ENCODE peak calls at places on chromosomes 13 and 19, in six cellular contexts. Q is psoas muscle, A is HFF-Myc, D is OCI-LY7, K is endothelial cell, N is fibroblast of pulmonary artery. G is an unnamed sample.

GRCh38 chr19:41705393-41706174 is 2.8 kb upstream of the CEACAM5 start:
- DNase-seq in Q (no peak), A (no peak), D (peak), K (peak), N (peak), G (no peak)

GRCh38 chr13:73038064-73038463 is 20.7 kb upstream of the KLF5 start:
- DNase-seq in Q (no peak), A (no peak), D (no peak), K (no peak), N (no peak), G (no peak)

GRCh38 chr13:23159205-23159586 is 21.6 kb upstream of the SGCG start:
- DNase-seq in Q (peak), A (no peak), D (no peak), K (peak), N (peak), G (peak)

GRCh38 chr13:52846567-52847321 is 1.7 kb downstream of the PCDH8 start:
- DNase-seq in Q (peak), A (no peak), D (no peak), K (peak), N (peak), G (peak)

GRCh38 chr19:46470376-46470775 is 987 bp downstream of the PNMA8A start:
- DNase-seq in Q (no peak), A (no peak), D (no peak), K (no peak), N (no peak), G (no peak)

GRCh38 chr19:49469828-49470614 is 4.0 kb upstream of the FLT3LG start:
- DNase-seq in Q (no peak), A (no peak), D (peak), K (no peak), N (no peak), G (no peak)

GRCh38 chr19:35731779-35732405 is 10.4 kb downstream of the IGFLR1 start:
- DNase-seq in Q (no peak), A (no peak), D (no peak), K (no peak), N (no peak), G (no peak)

GRCh38 chr19:55372316-55373081 is 2.2 kb upstream of the IL11 start:
- DNase-seq in Q (no peak), A (no peak), D (no peak), K (no peak), N (peak), G (no peak)

GRCh38 chr13:108274718-108275117 is 5.2 kb downstream of the TNFSF13B start:
- DNase-seq in Q (no peak), A (no peak), D (no peak), K (no peak), N (no peak), G (no peak)

GRCh38 chr19:50399368-50399745 is 15.2 kb downstream of the POLD1 start:
- DNase-seq in Q (no peak), A (no peak), D (no peak), K (no peak), N (no peak), G (no peak)

GRCh38 chr13:46648166-46648607 is 95.2 kb downstream of the LRCH1 start:
- DNase-seq in Q (no peak), A (no peak), D (peak), K (no peak), N (no peak), G (peak)

GRCh38 chr13:33721719-33722118 is 96.2 kb upstream of the RFC3 start:
- DNase-seq in Q (no peak), A (no peak), D (no peak), K (no peak), N (peak), G (no peak)

GRCh38 chr13:47455581-47455980 is 545.5 kb downstream of the SUCLA2 start:
- DNase-seq in Q (no peak), A (no peak), D (no peak), K (no peak), N (peak), G (no peak)

GRCh38 chr13:112959206-112959605 is 9.8 kb upstream of the MCF2L start:
- DNase-seq in Q (no peak), A (no peak), D (no peak), K (no peak), N (peak), G (no peak)

GRCh38 chr19:48752511-48753365 is at the start of gene FUT1:
- DNase-seq in Q (peak), A (no peak), D (peak), K (peak), N (no peak), G (no peak)

GRCh38 chr19:34269489-34269888 is 15.1 kb downstream of the GARRE1 start:
- DNase-seq in Q (no peak), A (no peak), D (peak), K (no peak), N (no peak), G (no peak)

GRCh38 chr19:10920781-10921180 is 7.7 kb downstream of the YIPF2 start:
- DNase-seq in Q (peak), A (no peak), D (no peak), K (no peak), N (no peak), G (no peak)

GRCh38 chr13:41603917-41604316 is 146.6 kb downstream of the RGCC start:
- DNase-seq in Q (peak), A (peak), D (no peak), K (no peak), N (peak), G (no peak)

GRCh38 chr13:49627831-49628652 is at the start of gene ARL11:
- DNase-seq in Q (peak), A (no peak), D (peak), K (peak), N (no peak), G (no peak)

GRCh38 chr19:24074720-24075119 is 12.3 kb upstream of the ZNF254 start:
- DNase-seq in Q (no peak), A (no peak), D (no peak), K (no peak), N (peak), G (no peak)

GRCh38 chr13:89673789-89674311 is 1673.6 kb upstream of the MIR17HG start:
- DNase-seq in Q (no peak), A (no peak), D (no peak), K (no peak), N (no peak), G (no peak)

GRCh38 chr19:55674841-55675660 is at the start of gene EPN1:
- DNase-seq in Q (peak), A (peak), D (peak), K (peak), N (peak), G (peak)

DNA sequence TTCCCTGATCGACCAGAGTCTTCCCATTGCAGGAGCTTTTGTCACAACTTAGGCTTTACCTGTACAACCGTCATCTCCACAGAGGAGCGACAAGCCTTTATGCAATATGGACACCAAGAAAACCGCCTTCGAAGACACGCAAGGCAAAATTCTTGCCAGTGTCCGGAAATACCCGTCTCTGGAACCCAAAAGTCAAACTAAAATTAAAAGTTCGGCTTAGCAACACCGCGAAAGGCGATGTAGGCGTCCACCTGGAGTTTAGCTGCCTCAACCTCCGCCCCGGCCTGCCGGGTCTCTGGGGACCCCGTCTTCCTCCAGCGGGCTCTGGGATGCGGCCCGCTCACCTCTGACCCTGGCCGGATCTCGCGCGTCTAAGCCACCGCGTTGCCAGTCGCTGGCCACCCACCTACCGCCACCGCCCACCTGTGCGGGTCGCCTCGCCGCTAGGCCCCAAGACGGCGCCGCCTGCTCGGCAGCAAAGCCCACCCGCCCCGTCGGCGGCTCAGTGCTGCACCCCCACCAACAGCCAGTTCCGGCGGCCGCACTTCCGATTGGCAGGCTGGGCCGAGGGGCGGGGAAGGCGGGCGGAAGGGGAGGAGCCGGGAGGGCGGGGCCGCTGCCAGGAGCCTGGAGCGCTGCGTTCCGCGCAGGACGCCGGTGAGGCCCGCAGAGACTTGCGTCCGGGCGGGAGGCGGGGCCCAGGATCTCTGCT is at the start of gene SUPT20H:
- DNase-seq in Q (peak), A (peak), D (peak), K (peak), N (peak), G (peak)
- TF ChIP-seq CTCF in Q (no peak), A (no peak), D (no peak), K (no peak), N (no peak), G (no peak)

GRCh38 chr19:30046522-30046921 is 104.5 kb downstream of the URI1 start:
- DNase-seq in Q (no peak), A (no peak), D (peak), K (no peak), N (peak), G (no peak)
- TF ChIP-seq CTCF in Q (no peak), A (peak), D (peak), K (no peak), N (peak), G (peak)

DNA sequence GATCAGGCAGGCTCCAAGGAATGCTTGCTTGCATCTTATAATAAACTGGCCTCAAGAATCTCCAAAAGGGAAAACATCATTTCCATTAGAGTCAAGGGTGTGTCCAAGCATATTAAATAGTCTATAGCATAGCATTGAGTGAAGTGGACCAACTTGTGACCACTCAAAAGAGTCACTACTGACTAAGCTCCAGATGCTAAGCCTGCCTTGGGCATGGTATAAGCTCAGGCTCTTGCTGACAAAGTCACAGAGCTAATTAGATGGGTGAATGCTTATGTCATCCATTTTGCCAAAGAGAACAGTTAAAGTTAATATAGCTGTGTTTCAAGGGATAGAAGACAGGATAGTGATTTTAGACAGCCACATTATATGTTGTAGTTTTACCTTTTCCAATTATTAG is 216.1 kb downstream of the DNAJC15 start:
- DNase-seq in Q (no peak), A (no peak), D (no peak), K (no peak), N (no peak), G (no peak)
- TF ChIP-seq CTCF in Q (no peak), A (no peak), D (no peak), K (no peak), N (no peak), G (no peak)

GRCh38 chr19:16462757-16463250 is 9.0 kb downstream of the EPS15L1 start:
- DNase-seq in Q (peak), A (no peak), D (no peak), K (no peak), N (no peak), G (no peak)
- TF ChIP-seq CTCF in Q (no peak), A (no peak), D (no peak), K (no peak), N (no peak), G (no peak)

GRCh38 chr19:13057147-13057572 is 45.5 kb downstream of the LYL1 start:
- DNase-seq in Q (no peak), A (no peak), D (no peak), K (no peak), N (no peak), G (no peak)

GRCh38 chr19:13060233-13060963 is 42.3 kb downstream of the LYL1 start:
- DNase-seq in Q (no peak), A (no peak), D (no peak), K (no peak), N (peak), G (peak)

GRCh38 chr19:13060964-13061927 is 41.4 kb downstream of the LYL1 start:
- DNase-seq in Q (peak), A (no peak), D (peak), K (peak), N (peak), G (peak)

GRCh38 chr19:13057744-13058143 is 44.9 kb downstream of the LYL1 start:
- DNase-seq in Q (no peak), A (no peak), D (no peak), K (no peak), N (peak), G (no peak)

DNA sequence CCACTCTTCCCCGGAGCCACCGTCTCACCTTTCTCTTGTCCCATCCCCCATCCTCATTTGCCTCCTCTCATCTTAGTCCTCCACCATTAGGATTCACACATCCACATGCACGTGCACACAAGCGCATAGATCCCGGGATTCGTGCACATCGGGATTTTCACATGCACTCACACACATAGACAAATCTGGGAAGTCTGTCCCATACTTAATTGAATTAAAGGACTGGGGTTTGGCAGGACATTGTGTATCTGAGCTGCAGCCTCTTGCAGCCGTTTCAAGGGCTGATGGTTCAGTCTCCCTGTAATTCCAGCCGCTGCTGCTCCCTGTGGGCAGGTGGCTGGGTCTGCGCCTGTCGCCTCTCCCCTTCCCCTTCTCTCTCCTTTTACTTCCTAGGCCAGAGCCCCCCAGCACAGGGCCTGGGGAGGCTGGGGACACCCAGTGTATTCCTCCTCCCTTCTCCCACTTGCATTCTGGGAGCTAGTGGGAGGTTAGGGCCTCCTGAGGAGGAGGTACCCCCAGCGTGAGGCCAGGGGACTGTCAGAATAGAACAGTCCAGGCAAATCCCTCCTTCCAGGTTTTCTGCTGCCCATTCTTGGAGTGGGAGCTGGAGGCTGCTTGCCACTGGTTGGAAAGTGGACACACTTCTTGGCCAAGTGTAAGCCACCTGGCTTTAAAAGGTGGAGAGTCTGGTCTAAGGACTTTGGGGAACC is 43.6 kb downstream of the LYL1 start:
- DNase-seq in Q (no peak), A (no peak), D (no peak), K (no peak), N (no peak), G (no peak)
- TF ChIP-seq CTCF in Q (no peak), A (no peak), D (no peak), K (no peak), N (no peak), G (no peak)

DNA sequence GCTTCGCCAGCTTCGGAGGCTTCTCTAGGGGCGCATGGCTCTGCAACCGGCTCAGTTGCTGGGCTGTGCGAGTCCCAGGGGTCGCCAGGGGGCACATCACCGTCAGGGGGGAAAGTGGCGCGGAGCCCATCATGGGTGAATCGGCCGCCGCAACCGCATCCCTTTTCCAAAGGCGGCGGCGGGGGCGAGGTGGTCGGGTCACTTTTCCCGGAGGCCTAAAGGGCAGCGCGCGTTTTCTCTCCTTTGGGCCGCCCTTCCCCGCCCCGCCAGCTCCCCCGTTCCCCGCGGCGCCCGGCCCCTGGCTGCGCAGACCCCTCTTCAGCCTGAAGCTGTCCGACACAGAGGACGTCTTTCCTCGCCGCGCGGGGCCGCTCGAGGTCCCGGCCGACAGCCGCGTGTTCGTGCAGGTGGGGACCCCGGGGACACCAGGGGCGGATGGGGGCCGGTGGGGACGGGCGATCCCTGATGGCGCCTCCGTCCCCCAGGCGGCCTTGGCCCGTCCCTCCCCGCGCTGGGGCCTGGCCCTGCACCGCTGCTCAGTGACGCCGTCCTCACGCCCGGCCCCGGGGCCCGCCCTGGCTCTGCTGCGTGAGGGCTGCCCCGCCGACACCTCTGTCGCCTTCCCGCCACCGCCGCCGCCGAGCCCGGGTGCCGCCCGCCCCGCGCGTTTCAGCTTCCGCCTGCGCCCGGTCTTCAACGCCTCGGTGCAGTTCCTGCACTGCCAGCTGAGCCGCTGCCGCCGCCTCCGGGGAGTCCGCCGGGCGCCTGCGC is 1.7 kb downstream of the TGFBR3L start:
- DNase-seq in Q (no peak), A (no peak), D (peak), K (no peak), N (no peak), G (no peak)
- TF ChIP-seq CTCF in Q (no peak), A (no peak), D (no peak), K (no peak), N (no peak), G (no peak)

DNA sequence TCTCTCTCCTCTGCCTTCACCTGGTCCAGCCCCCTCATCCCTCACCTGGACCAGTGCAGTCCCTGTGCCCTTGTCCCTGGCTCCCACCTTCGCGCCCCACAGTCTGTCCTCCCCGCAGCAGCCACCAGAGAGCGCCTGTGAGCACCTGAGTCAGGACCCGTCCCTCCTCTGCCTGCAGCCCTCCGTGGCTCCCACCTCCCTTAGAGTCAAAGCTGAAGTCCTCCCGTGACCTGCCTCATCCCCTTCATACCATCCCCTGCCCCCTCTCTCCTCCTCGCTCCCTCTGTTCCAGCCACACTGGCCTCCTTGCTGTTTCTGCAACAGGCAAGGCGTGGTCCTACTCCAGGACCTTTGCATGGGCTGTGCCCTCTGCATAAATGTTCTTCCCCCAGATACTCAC is 10.3 kb downstream of the CELF5 start:
- DNase-seq in Q (no peak), A (no peak), D (no peak), K (peak), N (no peak), G (no peak)
- TF ChIP-seq CTCF in Q (no peak), A (peak), D (peak), K (no peak), N (peak), G (peak)

GRCh38 chr13:91576590-91576989 is 178.2 kb downstream of the GPC5 start:
- DNase-seq in Q (no peak), A (no peak), D (peak), K (peak), N (no peak), G (peak)
- TF ChIP-seq CTCF in Q (no peak), A (no peak), D (no peak), K (peak), N (no peak), G (peak)

DNA sequence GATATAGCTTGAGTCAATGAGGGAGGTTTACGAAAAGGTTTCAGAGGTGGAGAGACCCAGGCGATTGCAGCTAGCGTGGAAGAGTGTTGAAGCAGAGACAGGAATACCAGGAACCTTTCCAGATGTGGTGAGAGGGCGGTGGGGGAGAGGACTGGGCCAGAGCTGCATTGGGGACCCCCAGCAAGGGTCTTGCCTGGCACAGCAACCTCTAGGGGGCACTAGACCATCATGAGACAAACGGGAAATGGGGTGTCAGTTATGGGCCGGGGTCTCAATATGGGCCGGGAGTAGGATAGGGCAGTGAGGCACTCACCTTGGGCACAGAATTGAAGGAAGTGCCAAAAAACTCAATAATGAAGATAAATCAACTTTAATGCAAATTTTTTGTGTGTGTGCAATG is 2.1 kb upstream of the LRP3 start:
- DNase-seq in Q (no peak), A (no peak), D (no peak), K (no peak), N (no peak), G (no peak)
- TF ChIP-seq CTCF in Q (no peak), A (peak), D (peak), K (no peak), N (peak), G (peak)

DNA sequence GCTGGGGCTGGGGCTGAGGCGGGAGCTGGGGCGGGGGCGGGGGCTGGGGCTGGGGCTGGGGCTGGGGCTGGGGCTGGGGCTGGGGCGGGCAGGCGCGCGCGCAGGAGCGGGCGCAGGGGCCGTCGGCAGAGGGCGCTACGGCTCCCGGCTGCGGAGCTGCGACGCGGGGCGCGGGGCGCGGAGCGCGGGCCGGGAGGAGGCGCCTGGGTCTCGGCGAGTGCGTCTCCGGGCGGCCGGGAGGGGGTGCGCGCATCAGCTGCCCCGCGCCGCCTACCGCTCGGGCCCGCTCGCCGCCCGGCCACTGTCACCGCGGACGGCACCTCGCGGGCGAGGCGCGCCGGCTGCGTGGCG is 416 bp upstream of the MTUS2 start:
- DNase-seq in Q (no peak), A (no peak), D (no peak), K (peak), N (peak), G (peak)
- TF ChIP-seq CTCF in Q (no peak), A (no peak), D (no peak), K (no peak), N (no peak), G (peak)

G was measured in neural crest cell.